ENCODE peak calls at places on chromosome 19, in four cellular contexts. One of them, this sample, is unnamed.
A peak's percentile ranks its signal among the peaks of the same experiment; 100 is the strongest.

GRCh38 chr19:38250821-38251563 is 5.2 kb downstream of the PPP1R14A start:
- DNase-seq in cardiac muscle cell: peak; percentile 13
- DNase-seq in fibroblast of the aortic adventitia: no peak
- DNase-seq in nephron progenitor cell: peak; percentile 57
- DNase-seq in this sample: peak; percentile 47

GRCh38 chr19:58569943-58570670 is 3.0 kb downstream of the MZF1 start:
- DNase-seq in cardiac muscle cell: no peak
- DNase-seq in nephron progenitor cell: no peak
- DNase-seq in fibroblast of the aortic adventitia: no peak
- DNase-seq in this sample: no peak

GRCh38 chr19:8589177-8589714 is 12.0 kb upstream of the MYO1F start:
- DNase-seq in fibroblast of the aortic adventitia: no peak
- DNase-seq in nephron progenitor cell: no peak
- DNase-seq in cardiac muscle cell: no peak
- DNase-seq in this sample: no peak

GRCh38 chr19:5330307-5330720 is 10.3 kb downstream of the PTPRS start:
- DNase-seq in cardiac muscle cell: no peak
- DNase-seq in fibroblast of the aortic adventitia: no peak
- DNase-seq in nephron progenitor cell: no peak
- DNase-seq in this sample: no peak

GRCh38 chr19:14775855-14776254 is 2.5 kb downstream of the ADGRE2 start:
- DNase-seq in cardiac muscle cell: no peak
- DNase-seq in fibroblast of the aortic adventitia: no peak
- DNase-seq in nephron progenitor cell: no peak
- DNase-seq in this sample: no peak

GRCh38 chr19:14149509-14149994 is 13.2 kb upstream of the ASF1B start:
- DNase-seq in nephron progenitor cell: no peak
- DNase-seq in fibroblast of the aortic adventitia: peak; percentile 78
- DNase-seq in cardiac muscle cell: no peak
- DNase-seq in this sample: no peak

GRCh38 chr19:47663435-47663910 is 49.7 kb upstream of the EHD2 start:
- DNase-seq in cardiac muscle cell: no peak
- DNase-seq in fibroblast of the aortic adventitia: peak; percentile 97
- DNase-seq in nephron progenitor cell: no peak
- DNase-seq in this sample: no peak

GRCh38 chr19:49196527-49197240 is 39.1 kb downstream of the TRPM4 start:
- DNase-seq in fibroblast of the aortic adventitia: no peak
- DNase-seq in nephron progenitor cell: no peak
- DNase-seq in cardiac muscle cell: no peak
- DNase-seq in this sample: no peak

GRCh38 chr19:17860993-17861360 is 1.3 kb downstream of the RPL18A start:
- DNase-seq in nephron progenitor cell: no peak
- DNase-seq in cardiac muscle cell: no peak
- DNase-seq in fibroblast of the aortic adventitia: no peak
- DNase-seq in this sample: no peak

GRCh38 chr19:32748497-32748896 is 28.9 kb downstream of the TDRD12 start:
- DNase-seq in fibroblast of the aortic adventitia: no peak
- DNase-seq in nephron progenitor cell: no peak
- DNase-seq in cardiac muscle cell: no peak
- DNase-seq in this sample: no peak

GRCh38 chr19:28793391-28794168 is 419.4 kb downstream of the UQCRFS1 start:
- DNase-seq in nephron progenitor cell: peak; percentile 57
- DNase-seq in cardiac muscle cell: peak; percentile 39
- DNase-seq in fibroblast of the aortic adventitia: no peak
- DNase-seq in this sample: peak; percentile 15

GRCh38 chr19:13742756-13743155 is 21.6 kb upstream of the MRI1 start:
- DNase-seq in fibroblast of the aortic adventitia: no peak
- DNase-seq in nephron progenitor cell: no peak
- DNase-seq in cardiac muscle cell: no peak
- DNase-seq in this sample: no peak

DNA sequence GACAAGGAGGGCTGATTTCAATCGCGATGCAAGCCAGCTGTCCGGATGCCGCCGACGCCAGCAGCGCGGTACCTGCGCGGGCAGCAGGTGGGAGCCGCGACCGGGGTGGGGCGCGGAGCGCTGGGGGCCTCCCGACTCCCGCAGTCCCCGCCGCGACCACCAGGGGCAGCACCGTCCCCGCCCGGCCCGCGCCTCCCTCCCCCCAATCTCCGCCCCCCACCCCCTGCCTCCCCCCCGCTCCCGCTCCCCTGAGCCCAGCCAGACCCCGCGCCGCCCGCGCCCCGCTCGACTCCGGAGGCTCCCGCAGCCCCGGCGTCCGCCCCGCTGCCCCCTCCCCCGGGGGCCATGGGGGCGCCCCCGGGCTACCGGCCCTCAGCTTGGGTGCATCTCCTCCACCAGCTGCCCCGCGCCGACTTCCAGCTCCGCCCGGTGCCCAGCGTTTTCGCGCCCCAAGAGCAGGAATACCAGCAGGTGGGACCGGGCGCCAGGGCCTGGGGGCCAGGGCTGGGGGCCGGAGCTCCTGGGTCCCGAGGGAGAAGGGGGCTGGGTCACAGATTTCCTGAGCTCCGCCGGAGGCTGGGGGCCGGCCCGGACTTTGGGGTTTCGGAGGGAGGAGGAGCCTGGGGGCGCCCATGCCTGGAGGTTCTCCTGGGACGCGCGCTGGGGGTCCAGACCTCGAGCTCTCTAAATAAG is at the start of gene TTYH1:
- DNase-seq in cardiac muscle cell: no peak
- DNase-seq in nephron progenitor cell: peak; percentile 78
- DNase-seq in fibroblast of the aortic adventitia: no peak
- DNase-seq in this sample: peak; percentile 56
- TF ChIP-seq CTCF in cardiac muscle cell: peak; percentile 16
- TF ChIP-seq CTCF in nephron progenitor cell: peak; percentile 45
- TF ChIP-seq CTCF in fibroblast of the aortic adventitia: peak; percentile 3
- TF ChIP-seq CTCF in this sample: peak; percentile 75

GRCh38 chr19:55172741-55173140 is 6.3 kb upstream of the DNAAF3 start:
- DNase-seq in fibroblast of the aortic adventitia: peak; percentile 76
- DNase-seq in nephron progenitor cell: no peak
- DNase-seq in cardiac muscle cell: no peak
- DNase-seq in this sample: no peak
- TF ChIP-seq CTCF in fibroblast of the aortic adventitia: peak; percentile 6
- TF ChIP-seq CTCF in nephron progenitor cell: no peak
- TF ChIP-seq CTCF in cardiac muscle cell: no peak
- TF ChIP-seq CTCF in this sample: no peak

GRCh38 chr19:39399684-39400465 is 6.8 kb upstream of the ZFP36 start:
- DNase-seq in fibroblast of the aortic adventitia: no peak
- DNase-seq in nephron progenitor cell: no peak
- DNase-seq in cardiac muscle cell: no peak
- DNase-seq in this sample: no peak
- TF ChIP-seq CTCF in fibroblast of the aortic adventitia: no peak
- TF ChIP-seq CTCF in nephron progenitor cell: no peak
- TF ChIP-seq CTCF in cardiac muscle cell: no peak
- TF ChIP-seq CTCF in this sample: no peak

GRCh38 chr19:1507192-1507660 is 5.6 kb downstream of the ADAMTSL5 start:
- DNase-seq in nephron progenitor cell: no peak
- DNase-seq in cardiac muscle cell: no peak
- DNase-seq in fibroblast of the aortic adventitia: no peak
- DNase-seq in this sample: no peak

GRCh38 chr19:1509589-1510441 is 3.0 kb downstream of the ADAMTSL5 start:
- DNase-seq in fibroblast of the aortic adventitia: no peak
- DNase-seq in nephron progenitor cell: no peak
- DNase-seq in cardiac muscle cell: no peak
- DNase-seq in this sample: no peak

GRCh38 chr19:1507763-1508506 is 4.9 kb downstream of the ADAMTSL5 start:
- DNase-seq in nephron progenitor cell: peak; percentile 92
- DNase-seq in fibroblast of the aortic adventitia: peak; percentile 96
- DNase-seq in cardiac muscle cell: peak; percentile 98
- DNase-seq in this sample: peak; percentile 82

GRCh38 chr19:1510442-1510806 is 2.4 kb downstream of the ADAMTSL5 start:
- DNase-seq in fibroblast of the aortic adventitia: no peak
- DNase-seq in nephron progenitor cell: no peak
- DNase-seq in cardiac muscle cell: no peak
- DNase-seq in this sample: no peak

GRCh38 chr19:1508507-1508856 is 4.3 kb downstream of the ADAMTSL5 start:
- DNase-seq in nephron progenitor cell: no peak
- DNase-seq in cardiac muscle cell: no peak
- DNase-seq in fibroblast of the aortic adventitia: no peak
- DNase-seq in this sample: no peak
- TF ChIP-seq CTCF in nephron progenitor cell: no peak
- TF ChIP-seq CTCF in cardiac muscle cell: no peak
- TF ChIP-seq CTCF in fibroblast of the aortic adventitia: no peak
- TF ChIP-seq CTCF in this sample: no peak

DNA sequence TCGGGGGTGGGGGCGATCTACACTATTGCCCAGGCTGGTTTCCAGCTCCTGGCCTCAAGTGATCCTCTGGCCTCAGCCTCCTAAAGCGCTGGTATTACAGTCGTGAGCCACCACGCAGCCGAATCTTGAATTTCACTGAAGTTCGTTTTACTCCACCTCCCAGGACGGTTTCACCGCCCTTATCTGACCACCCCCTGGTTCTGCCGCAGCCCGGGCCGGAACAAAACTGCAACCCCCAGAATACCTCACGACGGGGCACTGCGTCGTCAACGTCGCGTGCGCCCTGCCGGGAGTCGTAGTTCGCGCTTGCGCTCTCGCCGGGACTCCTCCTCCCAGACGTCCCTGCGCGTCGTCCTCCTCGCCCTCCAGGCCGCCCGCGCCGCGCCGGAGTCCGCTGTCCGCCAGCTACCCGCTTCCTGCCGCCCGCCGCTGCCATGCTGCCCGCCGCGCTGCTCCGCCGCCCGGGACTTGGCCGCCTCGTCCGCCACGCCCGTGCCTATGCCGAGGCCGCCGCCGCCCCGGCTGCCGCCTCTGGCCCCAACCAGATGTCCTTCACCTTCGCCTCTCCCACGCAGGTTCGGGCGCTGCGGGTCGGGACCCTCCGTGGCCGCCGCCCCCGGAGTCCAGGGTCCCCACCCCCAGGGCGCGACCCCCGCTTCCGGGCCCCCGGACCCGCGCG is at the start of gene ATP5F1D:
- DNase-seq in fibroblast of the aortic adventitia: peak; percentile 94
- DNase-seq in nephron progenitor cell: peak; percentile 90
- DNase-seq in cardiac muscle cell: peak; percentile 95
- DNase-seq in this sample: peak; percentile 69
- TF ChIP-seq CTCF in fibroblast of the aortic adventitia: no peak
- TF ChIP-seq CTCF in nephron progenitor cell: no peak
- TF ChIP-seq CTCF in cardiac muscle cell: no peak
- TF ChIP-seq CTCF in this sample: no peak

DNA sequence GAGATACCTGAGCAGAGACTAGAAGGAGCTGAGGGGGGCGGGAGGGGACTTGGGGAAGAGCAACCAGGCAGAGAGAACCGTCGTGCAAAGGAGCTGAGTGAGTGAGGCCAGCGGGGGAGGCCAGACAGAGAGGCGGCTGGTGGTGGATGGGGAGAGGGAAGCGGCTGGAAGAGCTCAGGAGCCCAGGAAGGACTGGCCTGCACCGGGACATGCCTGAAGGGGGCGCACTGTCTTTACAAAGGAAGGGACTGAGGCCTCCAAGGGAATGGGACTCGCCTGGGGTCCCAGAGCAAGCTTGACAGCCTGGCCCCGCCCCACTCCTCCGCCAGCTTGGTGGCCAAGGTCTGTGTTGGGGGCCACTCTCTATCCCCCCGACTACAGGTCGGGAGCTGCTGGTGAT is 14.9 kb downstream of the ONECUT3 start:
- DNase-seq in nephron progenitor cell: peak; percentile 73
- DNase-seq in fibroblast of the aortic adventitia: no peak
- DNase-seq in cardiac muscle cell: peak; percentile 53
- DNase-seq in this sample: peak; percentile 54
- TF ChIP-seq CTCF in nephron progenitor cell: peak; percentile 33
- TF ChIP-seq CTCF in fibroblast of the aortic adventitia: peak; percentile 38
- TF ChIP-seq CTCF in cardiac muscle cell: peak; percentile 44
- TF ChIP-seq CTCF in this sample: peak; percentile 53

GRCh38 chr19:23070353-23070781 is 46.5 kb upstream of the ZNF730 start:
- DNase-seq in cardiac muscle cell: no peak
- DNase-seq in nephron progenitor cell: no peak
- DNase-seq in fibroblast of the aortic adventitia: peak; percentile 22
- DNase-seq in this sample: no peak
- TF ChIP-seq CTCF in cardiac muscle cell: peak; percentile 57
- TF ChIP-seq CTCF in nephron progenitor cell: no peak
- TF ChIP-seq CTCF in fibroblast of the aortic adventitia: peak; percentile 45
- TF ChIP-seq CTCF in this sample: no peak

DNA sequence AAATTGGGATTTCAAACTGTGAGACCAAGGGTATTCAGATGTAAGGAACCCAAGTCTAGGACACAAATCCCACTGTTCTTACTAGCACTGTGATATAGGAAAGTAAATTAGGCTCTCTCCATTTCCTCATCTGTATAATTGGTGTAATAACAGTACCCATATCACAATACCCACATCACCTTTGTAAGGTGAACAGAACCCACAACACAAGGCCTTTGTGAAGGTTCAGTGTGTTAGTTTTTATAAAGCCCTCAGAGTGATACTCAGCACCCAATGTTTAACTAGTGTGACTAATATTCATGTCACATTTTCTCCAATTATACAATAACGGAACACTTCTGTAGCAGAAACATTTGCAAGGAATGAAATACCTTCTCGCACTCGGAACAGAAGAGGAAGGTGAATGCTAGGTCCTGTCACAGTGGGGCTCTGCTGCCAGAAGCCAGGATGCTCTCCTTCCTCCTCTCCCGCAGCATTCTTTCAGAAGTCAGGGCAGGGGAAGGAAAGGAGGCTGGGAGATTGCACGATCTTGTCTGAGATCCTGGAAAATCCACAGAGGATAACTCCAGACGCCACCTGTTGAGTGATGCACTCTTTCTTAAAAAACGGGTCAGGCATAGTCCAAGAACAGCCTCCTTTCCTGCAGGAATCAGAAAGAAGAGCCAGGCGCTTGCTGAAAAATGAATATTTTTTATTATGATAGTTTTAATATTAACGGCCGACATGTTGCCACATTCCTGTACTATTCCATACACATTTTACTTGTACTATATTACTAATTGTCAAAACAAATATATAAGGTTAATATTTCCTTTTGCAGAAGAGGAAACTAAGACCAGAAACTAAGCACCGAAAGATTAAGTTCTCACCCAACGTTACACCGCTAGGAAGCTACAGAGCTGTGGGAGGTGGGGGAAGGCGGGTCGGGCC is 762 bp downstream of the ZNF45 start:
- DNase-seq in fibroblast of the aortic adventitia: peak; percentile 16
- DNase-seq in nephron progenitor cell: no peak
- DNase-seq in cardiac muscle cell: peak; percentile 3
- DNase-seq in this sample: no peak
- TF ChIP-seq CTCF in fibroblast of the aortic adventitia: peak; percentile 21
- TF ChIP-seq CTCF in nephron progenitor cell: no peak
- TF ChIP-seq CTCF in cardiac muscle cell: peak; percentile 20
- TF ChIP-seq CTCF in this sample: peak; percentile 7

GRCh38 chr19:56252699-56253422 is 19.7 kb upstream of the EDDM13 start:
- DNase-seq in cardiac muscle cell: peak; percentile 70
- DNase-seq in fibroblast of the aortic adventitia: peak; percentile 66
- DNase-seq in nephron progenitor cell: peak; percentile 90
- DNase-seq in this sample: peak; percentile 72

GRCh38 chr19:56258272-56258671 is 14.3 kb upstream of the EDDM13 start:
- DNase-seq in nephron progenitor cell: no peak
- DNase-seq in fibroblast of the aortic adventitia: no peak
- DNase-seq in cardiac muscle cell: no peak
- DNase-seq in this sample: no peak

DNA sequence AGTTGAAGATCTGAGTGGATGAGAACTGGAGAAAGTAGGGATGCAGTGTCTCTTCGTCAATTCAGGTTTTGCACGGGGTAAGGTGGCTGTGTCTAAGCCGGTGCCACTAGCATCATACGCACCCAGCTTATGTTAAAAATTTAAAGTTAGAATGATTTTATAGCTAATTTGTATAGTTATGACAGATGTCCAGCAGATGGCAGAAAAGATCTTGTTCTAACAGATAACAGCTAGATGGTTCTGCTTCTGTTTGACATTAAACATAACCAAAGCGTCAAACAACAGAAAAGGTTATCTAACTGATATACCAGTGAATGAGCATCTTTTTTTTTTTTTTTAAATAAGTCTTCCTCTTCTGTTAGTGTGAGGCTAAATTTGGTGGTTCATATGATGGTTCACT is 18.8 kb upstream of the EDDM13 start:
- DNase-seq in cardiac muscle cell: peak; percentile 26
- DNase-seq in fibroblast of the aortic adventitia: peak; percentile 71
- DNase-seq in nephron progenitor cell: no peak
- DNase-seq in this sample: no peak
- TF ChIP-seq CTCF in cardiac muscle cell: peak; percentile 42
- TF ChIP-seq CTCF in fibroblast of the aortic adventitia: peak; percentile 39
- TF ChIP-seq CTCF in nephron progenitor cell: peak; percentile 6
- TF ChIP-seq CTCF in this sample: no peak

GRCh38 chr19:41959056-41960053 is at the start of gene RABAC1:
- DNase-seq in cardiac muscle cell: peak; percentile 94
- DNase-seq in fibroblast of the aortic adventitia: peak; percentile 89
- DNase-seq in nephron progenitor cell: peak; percentile 91
- DNase-seq in this sample: peak; percentile 81
- TF ChIP-seq CTCF in cardiac muscle cell: peak; percentile 16
- TF ChIP-seq CTCF in fibroblast of the aortic adventitia: peak; percentile 40
- TF ChIP-seq CTCF in nephron progenitor cell: no peak
- TF ChIP-seq CTCF in this sample: peak; percentile 36